ENCODE peak calls at places on chromosomes 16 and 17, in four cellular contexts. One of them, this sample, is unnamed.

GRCh38 chr17:67746704-67747571 is 29.2 kb downstream of the NOL11 start:
- DNase-seq in kidney: no peak
- DNase-seq in mucosa of descending colon: no peak
- DNase-seq in Panc1: no peak
- DNase-seq in this sample: no peak

GRCh38 chr17:41417576-41418015 is 6.8 kb downstream of the KRT37 start:
- DNase-seq in kidney: no peak
- DNase-seq in mucosa of descending colon: no peak
- DNase-seq in Panc1: no peak
- DNase-seq in this sample: no peak

GRCh38 chr17:47708312-47708863 is 14.4 kb downstream of the TBKBP1 start:
- DNase-seq in kidney: peak; percentile 66
- DNase-seq in mucosa of descending colon: peak; percentile 46
- DNase-seq in Panc1: no peak
- DNase-seq in this sample: no peak

GRCh38 chr16:69928856-69929400 is 22.2 kb upstream of the CLEC18A start:
- DNase-seq in kidney: no peak
- DNase-seq in mucosa of descending colon: no peak
- DNase-seq in Panc1: no peak
- DNase-seq in this sample: no peak

GRCh38 chr16:11218324-11218962 is 37.6 kb downstream of the SOCS1 start:
- DNase-seq in kidney: no peak
- DNase-seq in mucosa of descending colon: no peak
- DNase-seq in Panc1: no peak
- DNase-seq in this sample: no peak

GRCh38 chr16:64989050-64989449 is 132.8 kb downstream of the CDH11 start:
- DNase-seq in kidney: no peak
- DNase-seq in mucosa of descending colon: no peak
- DNase-seq in Panc1: no peak
- DNase-seq in this sample: no peak

GRCh38 chr16:87465306-87465705 is 27.5 kb downstream of the ZCCHC14 start:
- DNase-seq in kidney: peak; percentile 92
- DNase-seq in mucosa of descending colon: peak; percentile 82
- DNase-seq in Panc1: no peak
- DNase-seq in this sample: peak; percentile 51

GRCh38 chr17:6509295-6509771 is 47.0 kb downstream of the PITPNM3 start:
- DNase-seq in kidney: no peak
- DNase-seq in mucosa of descending colon: no peak
- DNase-seq in Panc1: no peak
- DNase-seq in this sample: no peak

GRCh38 chr16:22692916-22693646 is 120.9 kb upstream of the HS3ST2 start:
- DNase-seq in kidney: no peak
- DNase-seq in mucosa of descending colon: no peak
- DNase-seq in Panc1: no peak
- DNase-seq in this sample: no peak

GRCh38 chr17:18360518-18360917 is 2.8 kb downstream of the SHMT1 start:
- DNase-seq in kidney: no peak
- DNase-seq in mucosa of descending colon: no peak
- DNase-seq in Panc1: no peak
- DNase-seq in this sample: no peak
- TF ChIP-seq CTCF in kidney: no peak
- TF ChIP-seq CTCF in mucosa of descending colon: no peak
- TF ChIP-seq CTCF in Panc1: no peak
- TF ChIP-seq CTCF in this sample: no peak

GRCh38 chr16:29290631-29291247 is 115.8 kb downstream of the NPIPB11 start:
- DNase-seq in kidney: peak; percentile 99
- DNase-seq in mucosa of descending colon: peak; percentile 97
- DNase-seq in Panc1: peak; percentile 85
- DNase-seq in this sample: peak; percentile 46
- H3K4me3 ChIP-seq in kidney: no peak overlapping the region
- H3K4me3 ChIP-seq in mucosa of descending colon: no peak overlapping the region
- H3K4me3 ChIP-seq in Panc1: peak overlapping the region; percentile 17
- H3K4me3 ChIP-seq in this sample: no peak overlapping the region

GRCh38 chr17:77163001-77163400 is 22.2 kb downstream of the SEC14L1 start:
- DNase-seq in kidney: no peak
- DNase-seq in mucosa of descending colon: no peak
- DNase-seq in Panc1: no peak
- DNase-seq in this sample: no peak

GRCh38 chr17:77161953-77162352 is 21.2 kb downstream of the SEC14L1 start:
- DNase-seq in kidney: no peak
- DNase-seq in mucosa of descending colon: no peak
- DNase-seq in Panc1: no peak
- DNase-seq in this sample: no peak

GRCh38 chr17:77165577-77165976 is 24.8 kb downstream of the SEC14L1 start:
- DNase-seq in kidney: no peak
- DNase-seq in mucosa of descending colon: no peak
- DNase-seq in Panc1: no peak
- DNase-seq in this sample: no peak

GRCh38 chr17:77163521-77164280 is 22.9 kb downstream of the SEC14L1 start:
- DNase-seq in kidney: no peak
- DNase-seq in mucosa of descending colon: no peak
- DNase-seq in Panc1: no peak
- DNase-seq in this sample: no peak

DNA sequence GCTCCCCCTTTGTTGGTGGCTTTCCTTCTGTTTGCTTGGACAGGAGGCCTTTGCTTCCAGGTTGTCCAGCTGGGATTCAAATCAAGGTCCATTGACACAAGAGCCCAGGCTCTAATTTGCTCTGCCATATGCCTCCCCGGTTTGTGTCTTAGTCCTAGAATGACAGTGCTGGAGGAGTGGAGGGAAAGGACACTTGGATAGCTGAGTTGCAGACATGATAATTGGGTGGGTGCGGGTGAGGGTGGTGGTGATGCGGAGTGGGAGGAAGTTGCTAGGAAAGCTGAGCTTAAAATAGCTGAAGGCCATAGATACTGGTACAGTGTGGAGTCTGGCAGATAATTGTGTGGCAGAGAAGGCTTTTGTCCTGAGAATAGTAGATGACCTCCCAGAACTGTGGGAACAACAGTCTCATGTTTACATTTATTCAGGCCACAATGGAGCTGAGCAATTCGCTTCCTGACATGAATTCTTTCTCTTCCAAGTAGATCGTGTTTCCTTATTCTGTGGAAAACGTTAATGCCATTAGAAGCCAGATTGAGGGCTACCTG is 23.8 kb downstream of the SEC14L1 start:
- DNase-seq in kidney: no peak
- DNase-seq in mucosa of descending colon: no peak
- DNase-seq in Panc1: no peak
- DNase-seq in this sample: no peak
- H3K36me3 ChIP-seq in kidney: peaks cover 4% of the 10 kb centered on the region
- H3K36me3 ChIP-seq in mucosa of descending colon: no peaks in the 10 kb centered on the region
- H3K36me3 ChIP-seq in Panc1: no peaks in the 10 kb centered on the region
- H3K36me3 ChIP-seq in this sample: no peaks in the 10 kb centered on the region

GRCh38 chr17:14553847-14554246 is 253.0 kb downstream of the HS3ST3B1 start:
- DNase-seq in kidney: no peak
- DNase-seq in mucosa of descending colon: no peak
- DNase-seq in Panc1: no peak
- DNase-seq in this sample: no peak
- TF ChIP-seq CTCF in kidney: no peak
- TF ChIP-seq CTCF in mucosa of descending colon: no peak
- TF ChIP-seq CTCF in Panc1: no peak
- TF ChIP-seq CTCF in this sample: no peak

DNA sequence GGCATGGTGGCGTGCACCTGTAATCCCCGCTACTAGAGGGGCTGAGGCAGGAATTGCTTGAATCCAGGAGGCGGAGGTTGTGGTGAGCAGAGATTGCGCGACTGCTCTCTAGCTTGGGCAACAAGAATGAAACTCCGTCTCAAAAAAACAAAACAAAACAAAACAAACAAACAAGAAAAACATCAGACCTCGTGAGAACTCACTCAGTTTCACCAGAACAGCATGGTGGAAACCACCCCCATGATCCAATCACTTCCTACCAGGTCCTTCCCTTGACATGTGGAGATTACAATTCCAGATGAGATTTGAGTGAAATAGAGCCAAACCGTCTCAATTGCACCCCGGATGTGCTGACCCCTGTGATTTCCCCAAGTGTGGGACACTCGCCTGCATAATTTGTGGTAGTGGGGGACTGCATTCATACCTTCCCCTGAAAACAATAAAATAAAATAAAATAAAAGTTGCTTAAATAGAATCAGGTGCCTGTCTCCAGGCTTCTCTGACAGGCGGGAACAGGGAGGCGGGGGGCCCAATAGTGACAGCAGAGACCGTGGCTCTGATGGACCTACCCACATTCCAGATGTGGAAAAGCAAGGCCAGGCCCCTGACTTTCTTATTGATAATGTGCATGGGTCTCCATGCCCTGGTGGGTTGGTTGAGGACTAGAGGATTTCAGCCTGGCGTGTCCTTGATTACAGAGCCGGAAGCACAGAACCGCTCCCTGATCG is 13.1 kb downstream of the ZSCAN10 start:
- DNase-seq in kidney: peak; percentile 14
- DNase-seq in mucosa of descending colon: peak; percentile 7
- DNase-seq in Panc1: no peak
- DNase-seq in this sample: no peak
- H3K4me3 ChIP-seq in kidney: no peak overlapping the region
- H3K4me3 ChIP-seq in mucosa of descending colon: no peak overlapping the region
- H3K4me3 ChIP-seq in Panc1: no peak overlapping the region
- H3K4me3 ChIP-seq in this sample: no peak overlapping the region